ENCODE peak calls at places on chromosomes 16 and 17, in six cellular contexts. G is GM12892, T is HepG2, B is H1, Z is K562, E is GM12878. N is an unnamed sample.

GRCh38 chr16:27286446-27286845 is 17.9 kb upstream of the NSMCE1 start:
- DNase-seq in G (no peak), T (peak; percentile 64), Z (no peak), B (no peak), E (no peak), N (no peak)

GRCh38 chr17:49399995-49400394 is 14.7 kb downstream of the PHB1 start:
- DNase-seq in E (no peak), Z (no peak), G (no peak), T (no peak), B (no peak), N (no peak)

GRCh38 chr17:39192901-39193300 is 4.6 kb downstream of the CACNB1 start:
- DNase-seq in B (no peak), T (no peak), Z (no peak), G (no peak), E (no peak), N (no peak)

GRCh38 chr17:37082985-37083384 is 134.2 kb downstream of the AATF start:
- DNase-seq in T (no peak), G (no peak), E (no peak), Z (no peak), B (no peak), N (no peak)

GRCh38 chr17:38706625-38707298 is 1.7 kb downstream of the MLLT6 start:
- DNase-seq in G (peak; percentile 39), E (no peak), Z (no peak), T (no peak), B (peak; percentile 54), N (no peak)

GRCh38 chr17:44118427-44119050 is 4.9 kb downstream of the HDAC5 start:
- DNase-seq in Z (no peak), B (no peak), E (no peak), T (no peak), G (no peak), N (no peak)

GRCh38 chr17:58531661-58532554 is 17.5 kb upstream of the MTMR4 start:
- DNase-seq in Z (peak; percentile 96), E (no peak), B (peak; percentile 87), G (peak; percentile 77), T (no peak), N (peak; percentile 79)

GRCh38 chr16:86198201-86199118 is 299.5 kb downstream of the IRF8 start:
- DNase-seq in E (no peak), T (no peak), G (no peak), B (no peak), Z (no peak), N (no peak)

GRCh38 chr16:8644151-8644512 is 22.6 kb downstream of the METTL22 start:
- DNase-seq in E (no peak), T (no peak), Z (no peak), B (no peak), G (no peak), N (no peak)

GRCh38 chr16:89922884-89923639 is at the start of gene TUBB3:
- DNase-seq in T (peak; percentile 73), G (peak; percentile 73), B (peak; percentile 93), E (no peak), Z (peak; percentile 92), N (peak; percentile 81)

GRCh38 chr16:89920723-89921122 is 2.1 kb downstream of the MC1R start:
- DNase-seq in B (no peak), G (no peak), T (no peak), E (no peak), Z (no peak), N (no peak)

GRCh38 chr16:89921131-89921698 is 1.9 kb upstream of the TUBB3 start:
- DNase-seq in T (peak; percentile 55), Z (no peak), G (no peak), B (no peak), E (no peak), N (no peak)

GRCh38 chr16:89922477-89922883 is 662 bp upstream of the TUBB3 start:
- DNase-seq in T (peak; percentile 88), Z (peak; percentile 53), G (no peak), E (no peak), B (peak; percentile 70), N (no peak)

DNA sequence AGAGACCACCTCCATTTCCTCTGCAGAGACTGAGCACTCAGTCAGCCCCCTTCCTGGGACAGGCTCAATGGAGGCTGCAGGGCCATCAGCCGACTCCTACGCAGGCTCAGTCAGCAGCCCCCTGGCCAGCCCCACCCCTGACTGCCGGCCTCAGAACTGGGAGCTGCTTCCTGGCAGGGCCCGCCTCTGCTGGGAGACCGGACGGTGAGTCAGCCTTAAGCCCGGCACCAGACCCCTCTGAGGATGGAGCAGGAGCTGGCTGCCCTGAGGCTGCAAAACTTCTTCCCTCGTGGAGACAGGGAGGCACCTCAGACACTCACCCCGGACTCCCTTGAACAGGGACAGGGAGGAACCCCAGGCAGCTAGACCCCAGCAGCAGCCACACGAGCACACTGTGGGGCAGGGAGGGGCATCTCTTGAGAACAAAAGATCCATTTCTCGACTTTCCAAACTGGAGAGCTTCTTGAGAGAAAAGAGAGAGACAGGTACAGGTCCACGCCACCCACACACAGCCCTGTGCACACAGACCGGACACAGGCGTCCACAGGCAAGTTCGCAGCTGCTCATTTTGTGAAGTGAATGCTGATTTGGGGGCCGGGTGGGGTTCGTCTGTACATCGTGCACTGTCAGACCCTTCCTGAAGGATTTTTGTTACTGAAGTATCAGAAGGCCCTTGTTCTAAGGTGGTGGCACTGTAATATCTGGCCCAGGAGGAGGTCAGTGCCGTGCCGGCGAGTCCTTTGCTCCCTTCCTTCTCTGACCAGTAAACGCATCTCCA is 1.3 kb upstream of the TUBB3 start:
- DNase-seq in Z (peak; percentile 76), E (no peak), G (no peak), T (peak; percentile 85), B (peak; percentile 69), N (no peak)
- TF ChIP-seq POLR2A in Z (peak; percentile 79), E (no peak), G (no peak), T (no peak), B (no peak), N (no peak)

DNA sequence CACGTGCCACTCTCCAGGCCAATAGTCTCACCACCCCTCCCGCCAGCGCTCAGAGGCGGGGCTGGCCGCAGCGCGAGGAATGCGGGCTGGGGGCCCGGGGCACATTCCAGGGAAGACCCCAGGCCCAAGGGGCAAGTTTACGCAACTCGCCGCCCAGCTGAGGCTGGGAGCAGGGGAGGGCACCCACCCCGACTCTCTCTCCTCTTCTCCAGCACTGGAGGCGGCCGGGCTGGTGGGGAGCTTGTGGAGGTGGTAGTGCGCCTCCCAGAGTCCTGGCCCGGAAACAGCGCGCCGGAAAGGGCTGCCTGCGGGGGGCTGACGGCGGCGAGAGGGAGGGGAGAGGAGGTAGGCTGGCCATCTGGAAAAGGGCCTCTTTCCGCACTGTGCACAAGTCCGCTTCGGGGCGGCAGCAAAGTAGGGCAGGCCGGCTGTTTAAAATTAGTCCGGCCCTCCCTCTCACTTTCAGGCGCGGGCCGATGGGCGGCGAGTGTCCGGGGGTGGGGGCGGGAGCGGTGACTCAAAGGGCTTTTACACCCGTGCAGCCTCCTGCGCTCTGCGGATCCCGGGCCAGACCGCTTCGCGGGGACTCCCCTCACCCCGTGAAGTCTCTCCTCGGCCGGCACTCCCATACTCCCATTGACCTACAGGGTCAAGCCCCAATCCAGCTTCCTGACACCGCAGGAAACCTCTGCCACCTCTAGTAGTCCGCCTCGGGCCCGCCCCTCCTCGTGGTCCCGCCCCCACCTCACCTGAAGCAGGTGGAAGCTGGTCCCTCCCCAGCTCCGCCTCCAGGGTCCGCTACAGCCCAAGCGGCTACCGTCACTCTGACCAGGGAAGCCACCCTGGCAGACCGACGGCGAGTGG is 968 bp downstream of the FHOD1 start:
- DNase-seq in B (peak; percentile 93), T (peak; percentile 87), E (no peak), G (peak; percentile 63), Z (peak; percentile 67), N (peak; percentile 59)
- TF ChIP-seq TAF1 in B (no peak), T (peak; percentile 59), E (peak; percentile 38), G (no peak), Z (peak; percentile 58), N (no peak)

DNA sequence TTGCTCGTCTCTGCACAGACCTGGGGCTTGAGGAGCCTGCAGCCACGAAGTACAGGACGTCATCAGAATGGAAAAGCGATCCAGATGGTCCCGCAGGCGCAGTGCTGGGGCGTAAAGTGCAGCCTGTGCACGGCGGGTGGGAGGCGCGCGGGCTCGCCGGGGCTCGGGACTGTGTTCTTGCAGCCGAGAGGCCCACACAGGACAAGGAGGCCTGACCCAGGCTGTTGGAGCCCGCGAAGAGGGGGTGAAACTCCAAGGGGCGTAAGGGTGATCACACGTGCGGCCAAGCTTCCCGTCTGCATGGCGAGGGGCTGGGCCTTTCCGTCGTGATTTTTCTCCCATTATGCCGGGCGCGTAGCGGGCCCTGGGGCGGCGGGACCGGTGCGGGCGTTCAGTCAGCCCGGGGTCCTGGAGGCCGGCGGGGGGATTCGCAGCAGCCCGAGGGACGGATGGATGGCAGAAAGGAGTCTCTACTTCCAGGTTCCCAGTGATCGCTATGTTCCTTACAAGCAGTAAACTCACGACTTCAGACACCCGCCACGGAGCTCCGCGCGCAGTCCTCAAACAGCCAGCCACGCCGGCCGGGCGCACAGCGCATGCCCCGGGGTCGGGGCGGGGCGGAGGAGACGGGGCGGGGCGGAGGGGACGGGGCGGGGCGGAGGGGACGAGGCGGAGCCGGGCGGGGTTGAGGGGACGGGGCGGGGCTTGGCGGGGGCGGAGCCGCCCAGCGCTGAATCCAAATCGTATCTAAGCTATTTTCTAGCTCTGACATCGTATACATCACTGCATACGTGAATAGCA is 141.0 kb upstream of the KCNJ18 start:
- DNase-seq in T (peak; percentile 62), B (peak; percentile 75), E (no peak), G (peak; percentile 53), Z (peak; percentile 94), N (peak; percentile 55)
- TF ChIP-seq POLR2A in T (peak; percentile 69), B (no peak), E (peak; percentile 42), G (no peak), Z (peak; percentile 45), N (no peak)

GRCh38 chr16:57882797-57883196 is 80.5 kb upstream of the KIFC3 start:
- DNase-seq in T (no peak), G (no peak), E (no peak), B (no peak), Z (no peak), N (no peak)

GRCh38 chr16:57883480-57883879 is 81.2 kb upstream of the KIFC3 start:
- DNase-seq in E (no peak), B (no peak), T (no peak), G (no peak), Z (no peak), N (no peak)

GRCh38 chr16:57882206-57882605 is 79.9 kb upstream of the KIFC3 start:
- DNase-seq in Z (no peak), B (no peak), T (no peak), E (no peak), G (no peak), N (no peak)

GRCh38 chr16:57884655-57885133 is 82.4 kb upstream of the KIFC3 start:
- DNase-seq in Z (no peak), G (no peak), E (no peak), B (peak; percentile 68), T (no peak), N (no peak)

GRCh38 chr16:57883953-57884654 is 81.8 kb upstream of the KIFC3 start:
- DNase-seq in T (no peak), E (no peak), B (peak; percentile 73), Z (no peak), G (no peak), N (no peak)
- TF ChIP-seq TAF1 in T (no peak), E (no peak), B (no peak), Z (no peak), G (no peak), N (no peak)

N was measured in GM12891.